ENCODE peak calls at places on chromosomes 2 and 18, in four cellular contexts. U is esophagus squamous epithelium; F is CD4-positive, CD25-positive, alpha-beta regulatory T cell; O is HCT116. C is an unnamed sample.

GRCh38 chr2:161096336-161096735 is 63.9 kb upstream of the TANK start:
- DNase-seq in U (no peak), F (no peak), O (no peak), C (no peak)

GRCh38 chr2:58974881-58975280 is 733.8 kb upstream of the FANCL start:
- DNase-seq in U (no peak), F (no peak), O (no peak), C (no peak)

GRCh38 chr2:22890142-22890541 is 494.8 kb upstream of the KLHL29 start:
- DNase-seq in U (no peak), F (no peak), O (no peak), C (no peak)

GRCh38 chr2:44688442-44689124 is 252.9 kb upstream of the SIX3 start:
- DNase-seq in U (no peak), F (no peak), O (no peak), C (no peak)

GRCh38 chr2:206915136-206915535 is 24.2 kb upstream of the CPO start:
- DNase-seq in U (no peak), F (no peak), O (peak; percentile 68), C (no peak)

GRCh38 chr2:159381574-159381973 is 95.1 kb upstream of the WDSUB1 start:
- DNase-seq in U (no peak), F (no peak), O (no peak), C (no peak)

GRCh38 chr2:112622528-112622849 is 23.2 kb upstream of the SLC20A1 start:
- DNase-seq in U (no peak), F (no peak), O (no peak), C (no peak)

GRCh38 chr2:126700677-126701076 is 44.7 kb downstream of the GYPC start:
- DNase-seq in U (no peak), F (no peak), O (no peak), C (no peak)

GRCh38 chr18:73040247-73040646 is 172.5 kb upstream of the NETO1 start:
- DNase-seq in U (no peak), F (no peak), O (no peak), C (no peak)

GRCh38 chr18:49851624-49852023 is 38.3 kb upstream of the ACAA2 start:
- DNase-seq in U (no peak), F (no peak), O (no peak), C (no peak)

GRCh38 chr18:47594621-47595086 is 335.8 kb downstream of the SMAD2 start:
- DNase-seq in U (no peak), F (no peak), O (no peak), C (no peak)

GRCh38 chr2:46053502-46054094 is 243.6 kb upstream of the EPAS1 start:
- DNase-seq in U (no peak), F (no peak), O (no peak), C (no peak)

GRCh38 chr2:157747695-157748370 is 119.2 kb upstream of the ACVR1C start:
- DNase-seq in U (no peak), F (no peak), O (no peak), C (no peak)

GRCh38 chr2:43083710-43084698 is 142.4 kb downstream of the ZFP36L2 start:
- DNase-seq in U (no peak), F (no peak), O (no peak), C (no peak)

GRCh38 chr2:188922191-188922590 is 52.0 kb upstream of the COL3A1 start:
- DNase-seq in U (no peak), F (no peak), O (no peak), C (no peak)

GRCh38 chr2:28497206-28497605 is 1.3 kb downstream of the PLB1 start:
- DNase-seq in U (no peak), F (no peak), O (no peak), C (no peak)

GRCh38 chr18:79632765-79633164 is 46.8 kb upstream of the CTDP1 start:
- DNase-seq in U (no peak), F (no peak), O (no peak), C (no peak)

GRCh38 chr2:18123577-18123976 is 245.1 kb downstream of the KCNS3 start:
- DNase-seq in U (no peak), F (no peak), O (no peak), C (no peak)

GRCh38 chr2:95399061-95399460 is 3.4 kb upstream of the FAHD2A start:
- DNase-seq in U (no peak), F (no peak), O (no peak), C (no peak)

GRCh38 chr2:38876407-38876806 is 631 bp downstream of the MORN2 start:
- DNase-seq in U (no peak), F (no peak), O (no peak), C (no peak)

GRCh38 chr2:196925768-196926561 is 542 bp downstream of the PGAP1 start:
- DNase-seq in U (no peak), F (no peak), O (no peak), C (peak; percentile 1)

GRCh38 chr2:215657844-215658243 is 222.0 kb upstream of the FN1 start:
- DNase-seq in U (no peak), F (no peak), O (no peak), C (no peak)

GRCh38 chr2:95277246-95277906 is 3.1 kb downstream of the PROM2 start:
- DNase-seq in U (no peak), F (no peak), O (peak; percentile 23), C (no peak)

GRCh38 chr2:48112911-48113687 is 206.8 kb upstream of the FBXO11 start:
- DNase-seq in U (no peak), F (no peak), O (no peak), C (no peak)

GRCh38 chr18:80210312-80211083 is 36.8 kb downstream of the PARD6G start:
- DNase-seq in U (no peak), F (no peak), O (no peak), C (no peak)

GRCh38 chr2:49262815-49263560 is 108.7 kb upstream of the FSHR start:
- DNase-seq in U (no peak), F (no peak), O (no peak), C (no peak)

GRCh38 chr2:226554726-226555125 is 244.9 kb downstream of the IRS1 start:
- DNase-seq in U (no peak), F (no peak), O (no peak), C (no peak)

GRCh38 chr18:22667616-22668422 is 250.1 kb upstream of the CTAGE1 start:
- DNase-seq in U (no peak), F (no peak), O (peak; percentile 34), C (no peak)

GRCh38 chr2:55158111-55158814 is 73.8 kb downstream of the CLHC1 start:
- DNase-seq in U (no peak), F (no peak), O (no peak), C (no peak)
- H3K27ac ChIP-seq in U (peak overlapping the region; percentile 91), F (no peak overlapping the region), O (no peak overlapping the region), C (no peak overlapping the region)

DNA sequence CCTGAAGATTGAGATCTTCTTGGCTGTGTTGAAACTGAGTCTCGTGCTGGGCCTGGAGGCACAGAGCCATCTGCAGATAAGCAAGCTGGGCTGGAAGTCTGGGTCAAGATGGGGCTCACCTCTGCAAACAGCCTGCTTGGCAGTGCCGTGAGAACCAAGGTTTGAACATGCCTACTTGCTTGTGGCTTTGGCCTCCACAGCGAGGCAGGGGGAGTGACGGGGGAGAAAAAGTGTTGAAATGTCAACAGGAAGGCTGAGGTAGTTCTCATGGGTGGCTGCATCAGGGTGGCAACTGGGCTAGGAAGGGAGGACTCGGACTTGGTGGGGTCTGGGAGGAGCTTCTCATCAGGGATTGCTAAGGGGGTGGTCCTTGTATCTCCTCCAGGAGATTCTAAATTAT is 99.7 kb downstream of the THNSL2 start:
- DNase-seq in U (no peak), F (no peak), O (no peak), C (no peak)
- H3K27me3 ChIP-seq in U (peaks cover 46% of the 10 kb centered on the region), F (no peaks in the 10 kb centered on the region), O (no peaks in the 10 kb centered on the region), C (no peaks in the 10 kb centered on the region)

GRCh38 chr2:24046930-24047702 is at the start of gene WDCP:
- DNase-seq in U (peak; percentile 95), F (peak; percentile 91), O (peak; percentile 95), C (peak; percentile 94)

GRCh38 chr2:24046599-24046929 is 627 bp downstream of the WDCP start:
- DNase-seq in U (no peak), F (no peak), O (no peak), C (no peak)

GRCh38 chr2:24045511-24046508 is 1.4 kb downstream of the WDCP start:
- DNase-seq in U (no peak), F (no peak), O (no peak), C (no peak)

GRCh38 chr2:24048662-24049484 is 668 bp upstream of the FKBP1B start:
- DNase-seq in U (no peak), F (no peak), O (peak; percentile 6), C (no peak)

GRCh38 chr2:24047703-24048033 is 477 bp upstream of the WDCP start:
- DNase-seq in U (no peak), F (no peak), O (no peak), C (no peak)
- H3K27ac ChIP-seq in U (no peak overlapping the region), F (no peak overlapping the region), O (peak overlapping the region; percentile 21), C (no peak overlapping the region)

GRCh38 chr18:5894215-5894612 is 1.1 kb downstream of the TMEM200C start:
- DNase-seq in U (no peak), F (no peak), O (no peak), C (no peak)
- H3K27me3 ChIP-seq in U (peaks cover 100% of the 10 kb centered on the region), F (peaks cover 38% of the 10 kb centered on the region), O (no peaks in the 10 kb centered on the region), C (peaks cover 12% of the 10 kb centered on the region)

GRCh38 chr2:19362094-19362649 is 3.7 kb upstream of the OSR1 start:
- DNase-seq in U (no peak), F (no peak), O (no peak), C (peak; percentile 52)
- H3K27ac ChIP-seq in U (peak overlapping the region; percentile 58), F (no peak overlapping the region), O (no peak overlapping the region), C (peak overlapping the region; percentile 5)

GRCh38 chr18:62574776-62575175 is 52.0 kb downstream of the ZCCHC2 start:
- DNase-seq in U (no peak), F (no peak), O (no peak), C (no peak)

GRCh38 chr18:62578980-62579511 is 56.2 kb downstream of the ZCCHC2 start:
- DNase-seq in U (no peak), F (no peak), O (no peak), C (no peak)

GRCh38 chr18:62576858-62577512 is 54.2 kb downstream of the ZCCHC2 start:
- DNase-seq in U (no peak), F (no peak), O (no peak), C (no peak)

GRCh38 chr18:62576277-62576676 is 53.5 kb downstream of the ZCCHC2 start:
- DNase-seq in U (no peak), F (no peak), O (no peak), C (no peak)

GRCh38 chr18:62577748-62578147 is 54.9 kb downstream of the ZCCHC2 start:
- DNase-seq in U (no peak), F (no peak), O (no peak), C (no peak)
- H3K27me3 ChIP-seq in U (no peaks in the 10 kb centered on the region), F (no peaks in the 10 kb centered on the region), O (no peaks in the 10 kb centered on the region), C (no peaks in the 10 kb centered on the region)

GRCh38 chr2:54240515-54241219 is 15.4 kb downstream of the TSPYL6 start:
- DNase-seq in U (no peak), F (no peak), O (no peak), C (no peak)
- H3K27ac ChIP-seq in U (peak overlapping the region; percentile 45), F (no peak overlapping the region), O (no peak overlapping the region), C (no peak overlapping the region)

C was measured in CD8-positive, alpha-beta memory T cell.